ENCODE peak calls at places on chromosome X, in nine cellular contexts. J, I, K, G, D, M, H, U and R are unnamed samples.

GRCh38 chrX:70592091-70592490 is 147.5 kb downstream of the DLG3 start:
- DNase-seq in J (peak; percentile 34), I (no peak), K (no peak), G (peak; percentile 90), D (no peak), M (no peak), H (no peak), U (no peak), R (peak; percentile 49)

GRCh38 chrX:140572724-140573123 is 67.9 kb upstream of the SOX3 start:
- DNase-seq in J (peak; percentile 8), I (peak; percentile 51), K (peak; percentile 3), G (peak; percentile 59), D (peak; percentile 31), M (peak; percentile 54), H (no peak), U (peak; percentile 74), R (peak; percentile 9)

GRCh38 chrX:41153453-41153852 is 68.2 kb downstream of the USP9X start:
- DNase-seq in J (no peak), I (no peak), K (no peak), G (no peak), D (no peak), M (no peak), H (no peak), U (no peak), R (no peak)

GRCh38 chrX:7318246-7318645 is 170.3 kb upstream of the PUDP start:
- DNase-seq in J (no peak), I (no peak), K (no peak), G (no peak), D (no peak), M (no peak), H (no peak), U (no peak), R (no peak)

GRCh38 chrX:14030248-14030592 is 528 bp upstream of the GEMIN8 start:
- DNase-seq in J (peak; percentile 49), I (no peak), K (no peak), G (peak; percentile 58), D (no peak), M (peak; percentile 10), H (no peak), U (no peak), R (no peak)

GRCh38 chrX:46611658-46612362 is 38.2 kb downstream of the CHST7 start:
- DNase-seq in J (no peak), I (no peak), K (no peak), G (no peak), D (no peak), M (no peak), H (no peak), U (no peak), R (no peak)

GRCh38 chrX:13932416-13932815 is 97.3 kb downstream of the GEMIN8 start:
- DNase-seq in J (no peak), I (no peak), K (no peak), G (no peak), D (no peak), M (no peak), H (no peak), U (no peak), R (no peak)

GRCh38 chrX:19649227-19650009 is 134.1 kb upstream of the MAP3K15 start:
- DNase-seq in J (no peak), I (no peak), K (no peak), G (peak; percentile 48), D (no peak), M (no peak), H (no peak), U (no peak), R (no peak)

GRCh38 chrX:41870719-41871151 is 52.6 kb downstream of the CASK start:
- DNase-seq in J (no peak), I (no peak), K (no peak), G (no peak), D (no peak), M (no peak), H (no peak), U (no peak), R (no peak)

GRCh38 chrX:142891046-142891445 is 134.7 kb upstream of the SPANXN4 start:
- DNase-seq in J (no peak), I (no peak), K (no peak), G (no peak), D (no peak), M (no peak), H (no peak), U (no peak), R (no peak)

GRCh38 chrX:120463241-120463640 is 5.9 kb downstream of the LAMP2 start:
- DNase-seq in J (no peak), I (no peak), K (no peak), G (peak; percentile 12), D (no peak), M (no peak), H (no peak), U (no peak), R (no peak)

GRCh38 chrX:51148848-51149247 is 183.8 kb upstream of the NUDT10 start:
- DNase-seq in J (no peak), I (no peak), K (no peak), G (no peak), D (no peak), M (peak; percentile 10), H (no peak), U (peak; percentile 75), R (no peak)

GRCh38 chrX:23902419-23902818 is 5.3 kb downstream of the APOO start:
- DNase-seq in J (peak; percentile 30), I (no peak), K (peak; percentile 25), G (peak; percentile 72), D (peak; percentile 45), M (peak; percentile 53), H (no peak), U (no peak), R (no peak)

GRCh38 chrX:150773117-150773516 is 79.9 kb downstream of the MTMR1 start:
- DNase-seq in J (no peak), I (no peak), K (no peak), G (no peak), D (peak; percentile 11), M (peak; percentile 28), H (peak; percentile 63), U (no peak), R (no peak)

GRCh38 chrX:20026278-20026677 is 35.4 kb upstream of the BCLAF3 start:
- DNase-seq in J (peak; percentile 29), I (no peak), K (no peak), G (peak; percentile 69), D (no peak), M (no peak), H (no peak), U (peak; percentile 63), R (no peak)

GRCh38 chrX:69968956-69969355 is 80.8 kb downstream of the AWAT2 start:
- DNase-seq in J (no peak), I (peak; percentile 28), K (no peak), G (no peak), D (no peak), M (no peak), H (no peak), U (no peak), R (no peak)

GRCh38 chrX:66635360-66635759 is 3.5 kb downstream of the EDA2R start:
- DNase-seq in J (peak; percentile 87), I (no peak), K (no peak), G (peak; percentile 84), D (no peak), M (no peak), H (no peak), U (no peak), R (no peak)

GRCh38 chrX:20913760-20914159 is 460.5 kb upstream of the CNKSR2 start:
- DNase-seq in J (no peak), I (no peak), K (no peak), G (no peak), D (no peak), M (peak; percentile 51), H (no peak), U (peak; percentile 56), R (no peak)

GRCh38 chrX:88284844-88285243 is 462.2 kb upstream of the CPXCR1 start:
- DNase-seq in J (no peak), I (no peak), K (no peak), G (no peak), D (no peak), M (no peak), H (no peak), U (no peak), R (no peak)

GRCh38 chrX:155056877-155057792 is 13.8 kb downstream of the CMC4 start:
- DNase-seq in J (peak; percentile 51), I (peak; percentile 53), K (peak; percentile 46), G (peak; percentile 62), D (peak; percentile 51), M (peak; percentile 32), H (peak; percentile 80), U (peak; percentile 90), R (peak; percentile 36)

GRCh38 chrX:323721-324628 is 5.4 kb upstream of the GTPBP6 start:
- DNase-seq in J (peak; percentile 76), I (no peak), K (no peak), G (peak; percentile 27), D (no peak), M (no peak), H (peak; percentile 74), U (peak; percentile 82), R (no peak)

GRCh38 chrX:120672389-120672788 is 42.5 kb upstream of the C1GALT1C1 start:
- DNase-seq in J (peak; percentile 83), I (no peak), K (no peak), G (peak; percentile 81), D (no peak), M (no peak), H (peak; percentile 66), U (no peak), R (no peak)

GRCh38 chrX:37608156-37608555 is 36.7 kb downstream of the LANCL3 start:
- DNase-seq in J (no peak), I (no peak), K (no peak), G (no peak), D (no peak), M (peak; percentile 8), H (no peak), U (no peak), R (no peak)